ENCODE peak calls at places on chromosomes 7 and 10, in five cellular contexts. One of them, this sample, is unnamed.

GRCh38 chr7:11328309-11328708 is 354.6 kb downstream of the PHF14 start:
- DNase-seq in uterus: no peak
- DNase-seq in cardiac fibroblast: no peak
- DNase-seq in A549: no peak
- DNase-seq in BJ: no peak
- DNase-seq in this sample: peak

GRCh38 chr7:155610633-155611193 is 33.7 kb upstream of the RBM33 start:
- DNase-seq in uterus: no peak
- DNase-seq in cardiac fibroblast: no peak
- DNase-seq in A549: no peak
- DNase-seq in BJ: no peak
- DNase-seq in this sample: no peak

GRCh38 chr7:44159824-44160630 is 18.9 kb upstream of the MYL7 start:
- DNase-seq in uterus: no peak
- DNase-seq in cardiac fibroblast: no peak
- DNase-seq in A549: no peak
- DNase-seq in BJ: no peak
- DNase-seq in this sample: no peak

GRCh38 chr7:139583826-139584553 is 60.5 kb downstream of the CLEC2L start:
- DNase-seq in uterus: no peak
- DNase-seq in cardiac fibroblast: no peak
- DNase-seq in A549: no peak
- DNase-seq in BJ: no peak
- DNase-seq in this sample: no peak

GRCh38 chr7:41955475-41956243 is 252.8 kb upstream of the INHBA start:
- DNase-seq in uterus: peak
- DNase-seq in cardiac fibroblast: peak
- DNase-seq in A549: peak
- DNase-seq in BJ: peak
- DNase-seq in this sample: peak

GRCh38 chr10:16594106-16594505 is 72.4 kb upstream of the C1QL3 start:
- DNase-seq in uterus: no peak
- DNase-seq in cardiac fibroblast: no peak
- DNase-seq in A549: no peak
- DNase-seq in BJ: no peak
- DNase-seq in this sample: no peak

GRCh38 chr10:92830478-92831389 is 17.6 kb upstream of the EXOC6 start:
- DNase-seq in uterus: no peak
- DNase-seq in cardiac fibroblast: peak
- DNase-seq in A549: no peak
- DNase-seq in BJ: no peak
- DNase-seq in this sample: no peak

GRCh38 chr10:76869931-76870330 is 767.7 kb downstream of the KCNMA1 start:
- DNase-seq in uterus: no peak
- DNase-seq in cardiac fibroblast: no peak
- DNase-seq in A549: no peak
- DNase-seq in BJ: no peak
- DNase-seq in this sample: no peak

GRCh38 chr10:126147866-126148578 is 240.3 kb downstream of the ADAM12 start:
- DNase-seq in uterus: no peak
- DNase-seq in cardiac fibroblast: peak
- DNase-seq in A549: no peak
- DNase-seq in BJ: no peak
- DNase-seq in this sample: peak

GRCh38 chr10:100696477-100696901 is 48.9 kb upstream of the PAX2 start:
- DNase-seq in uterus: no peak
- DNase-seq in cardiac fibroblast: no peak
- DNase-seq in A549: peak
- DNase-seq in BJ: no peak
- DNase-seq in this sample: no peak

GRCh38 chr7:126483972-126484371 is 768.8 kb downstream of the GRM8 start:
- DNase-seq in uterus: no peak
- DNase-seq in cardiac fibroblast: no peak
- DNase-seq in A549: no peak
- DNase-seq in BJ: no peak
- DNase-seq in this sample: no peak

GRCh38 chr10:52965938-52966401 is 193.4 kb upstream of the MBL2 start:
- DNase-seq in uterus: no peak
- DNase-seq in cardiac fibroblast: no peak
- DNase-seq in A549: no peak
- DNase-seq in BJ: no peak
- DNase-seq in this sample: no peak

GRCh38 chr10:78623577-78624215 is 445.1 kb upstream of the ZMIZ1 start:
- DNase-seq in uterus: no peak
- DNase-seq in cardiac fibroblast: peak
- DNase-seq in A549: peak
- DNase-seq in BJ: peak
- DNase-seq in this sample: peak

GRCh38 chr7:155257482-155258232 is 40.0 kb upstream of the INSIG1 start:
- DNase-seq in uterus: peak
- DNase-seq in cardiac fibroblast: peak
- DNase-seq in A549: no peak
- DNase-seq in BJ: no peak
- DNase-seq in this sample: peak

GRCh38 chr10:603745-604144 is 85.7 kb downstream of the DIP2C start:
- DNase-seq in uterus: no peak
- DNase-seq in cardiac fibroblast: no peak
- DNase-seq in A549: no peak
- DNase-seq in BJ: no peak
- DNase-seq in this sample: no peak

GRCh38 chr10:101561068-101561915 is 26.8 kb downstream of the POLL start:
- DNase-seq in uterus: no peak
- DNase-seq in cardiac fibroblast: no peak
- DNase-seq in A549: no peak
- DNase-seq in BJ: no peak
- DNase-seq in this sample: no peak

GRCh38 chr7:98204670-98205069 is 6.6 kb upstream of the BHLHA15 start:
- DNase-seq in uterus: no peak
- DNase-seq in cardiac fibroblast: no peak
- DNase-seq in A549: no peak
- DNase-seq in BJ: no peak
- DNase-seq in this sample: no peak

GRCh38 chr7:98470131-98470985 is 69.5 kb upstream of the BAIAP2L1 start:
- DNase-seq in uterus: no peak
- DNase-seq in cardiac fibroblast: no peak
- DNase-seq in A549: peak
- DNase-seq in BJ: no peak
- DNase-seq in this sample: no peak

GRCh38 chr10:73211106-73211811 is 35.8 kb downstream of the DNAJC9 start:
- DNase-seq in uterus: no peak
- DNase-seq in cardiac fibroblast: no peak
- DNase-seq in A549: no peak
- DNase-seq in BJ: no peak
- DNase-seq in this sample: no peak

GRCh38 chr10:88386204-88386877 is 196.8 kb downstream of the RNLS start:
- DNase-seq in uterus: no peak
- DNase-seq in cardiac fibroblast: peak
- DNase-seq in A549: peak
- DNase-seq in BJ: no peak
- DNase-seq in this sample: peak

GRCh38 chr7:128743112-128743772 is 4.1 kb downstream of the CALU start:
- DNase-seq in uterus: no peak
- DNase-seq in cardiac fibroblast: no peak
- DNase-seq in A549: no peak
- DNase-seq in BJ: no peak
- DNase-seq in this sample: no peak

GRCh38 chr7:28686418-28686800 is 271.7 kb downstream of the TRIL start:
- DNase-seq in uterus: peak
- DNase-seq in cardiac fibroblast: peak
- DNase-seq in A549: no peak
- DNase-seq in BJ: no peak
- DNase-seq in this sample: peak

GRCh38 chr7:98553666-98554065 is 63.4 kb upstream of the NPTX2 start:
- DNase-seq in uterus: no peak
- DNase-seq in cardiac fibroblast: no peak
- DNase-seq in A549: no peak
- DNase-seq in BJ: no peak
- DNase-seq in this sample: no peak

GRCh38 chr10:7561216-7561893 is 105.4 kb downstream of the ITIH5 start:
- DNase-seq in uterus: peak
- DNase-seq in cardiac fibroblast: peak
- DNase-seq in A549: no peak
- DNase-seq in BJ: no peak
- DNase-seq in this sample: peak

GRCh38 chr7:1136841-1137516 is 23.0 kb downstream of the ZFAND2A start:
- DNase-seq in uterus: no peak
- DNase-seq in cardiac fibroblast: no peak
- DNase-seq in A549: peak
- DNase-seq in BJ: no peak
- DNase-seq in this sample: no peak

GRCh38 chr10:23344251-23344841 is at the start of gene C10orf67:
- DNase-seq in uterus: peak
- DNase-seq in cardiac fibroblast: peak
- DNase-seq in A549: peak
- DNase-seq in BJ: no peak
- DNase-seq in this sample: peak

GRCh38 chr7:47317537-47317936 is 264.4 kb downstream of the TNS3 start:
- DNase-seq in uterus: no peak
- DNase-seq in cardiac fibroblast: no peak
- DNase-seq in A549: no peak
- DNase-seq in BJ: no peak
- DNase-seq in this sample: no peak

GRCh38 chr10:98403812-98404504 is 11.0 kb downstream of the PYROXD2 start:
- DNase-seq in uterus: no peak
- DNase-seq in cardiac fibroblast: no peak
- DNase-seq in A549: no peak
- DNase-seq in BJ: no peak
- DNase-seq in this sample: no peak

GRCh38 chr7:139602143-139602722 is 78.7 kb downstream of the CLEC2L start:
- DNase-seq in uterus: no peak
- DNase-seq in cardiac fibroblast: peak
- DNase-seq in A549: peak
- DNase-seq in BJ: no peak
- DNase-seq in this sample: peak

GRCh38 chr7:95929710-95930295 is 157.4 kb downstream of the DYNC1I1 start:
- DNase-seq in uterus: no peak
- DNase-seq in cardiac fibroblast: no peak
- DNase-seq in A549: no peak
- DNase-seq in BJ: no peak
- DNase-seq in this sample: no peak

GRCh38 chr7:140358771-140359095 is 39.6 kb downstream of the SLC37A3 start:
- DNase-seq in uterus: no peak
- DNase-seq in cardiac fibroblast: no peak
- DNase-seq in A549: no peak
- DNase-seq in BJ: no peak
- DNase-seq in this sample: no peak

GRCh38 chr10:125340871-125341270 is 180.5 kb upstream of the CTBP2 start:
- DNase-seq in uterus: no peak
- DNase-seq in cardiac fibroblast: peak
- DNase-seq in A549: no peak
- DNase-seq in BJ: no peak
- DNase-seq in this sample: peak

GRCh38 chr10:97154162-97154561 is 31.6 kb downstream of the SLIT1 start:
- DNase-seq in uterus: no peak
- DNase-seq in cardiac fibroblast: no peak
- DNase-seq in A549: no peak
- DNase-seq in BJ: no peak
- DNase-seq in this sample: no peak

GRCh38 chr7:100539436-100540006 is 518 bp downstream of the AGFG2 start:
- DNase-seq in uterus: no peak
- DNase-seq in cardiac fibroblast: no peak
- DNase-seq in A549: no peak
- DNase-seq in BJ: no peak
- DNase-seq in this sample: no peak

GRCh38 chr10:58590924-58591323 is 78.3 kb downstream of the BICC1 start:
- DNase-seq in uterus: no peak
- DNase-seq in cardiac fibroblast: peak
- DNase-seq in A549: no peak
- DNase-seq in BJ: no peak
- DNase-seq in this sample: peak
- H3K4me3 ChIP-seq in uterus: no peak
- H3K4me3 ChIP-seq in cardiac fibroblast: no peak
- H3K4me3 ChIP-seq in A549: no peak
- H3K4me3 ChIP-seq in BJ: no peak
- H3K4me3 ChIP-seq in this sample: no peak

DNA sequence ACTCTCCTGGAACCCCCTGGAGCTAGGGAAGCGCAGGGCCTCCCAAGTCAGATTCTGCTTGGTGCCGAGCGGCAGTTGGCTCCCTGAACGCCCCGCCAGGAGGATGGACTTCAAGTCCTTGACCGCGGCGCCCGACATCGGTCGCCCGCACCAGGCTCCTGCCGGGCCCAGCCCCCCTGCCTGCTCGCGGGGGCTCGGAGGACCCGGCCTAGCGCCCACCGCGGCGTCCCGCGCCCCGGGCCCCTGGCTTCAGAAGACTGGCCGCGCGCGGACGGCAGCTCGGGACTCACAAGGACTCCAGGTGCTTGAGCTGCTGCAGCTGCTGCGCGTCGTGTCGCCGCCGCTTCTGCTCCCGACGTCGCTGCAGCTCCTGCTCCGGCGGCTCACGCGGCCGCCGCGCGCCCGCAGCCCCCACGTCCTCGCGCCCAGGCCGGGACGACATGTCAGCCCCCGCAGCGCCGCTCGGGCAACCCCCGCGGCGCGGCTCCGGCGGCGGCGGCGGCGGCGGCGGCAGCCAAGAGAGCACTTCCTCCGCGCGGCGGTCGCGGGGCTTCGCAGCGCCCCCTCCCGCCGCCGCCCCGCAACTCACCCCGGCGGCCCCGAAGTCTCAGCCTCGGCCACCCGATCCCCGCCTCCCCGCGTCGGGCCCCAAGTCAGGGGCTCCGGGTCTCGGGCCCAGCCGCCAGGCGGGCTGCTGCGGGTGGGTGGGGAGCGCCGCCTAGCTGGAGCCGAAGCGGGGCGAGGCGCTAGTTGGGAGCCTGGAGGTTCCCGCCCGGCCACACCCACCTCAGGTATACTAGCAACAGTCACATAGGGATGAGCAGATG is at the start of gene RP9:
- DNase-seq in uterus: peak
- DNase-seq in cardiac fibroblast: peak
- DNase-seq in A549: peak
- DNase-seq in BJ: no peak
- DNase-seq in this sample: peak
- TF ChIP-seq CTCF in uterus: peak
- TF ChIP-seq CTCF in cardiac fibroblast: no peak
- TF ChIP-seq CTCF in A549: peak
- TF ChIP-seq CTCF in BJ: peak
- TF ChIP-seq CTCF in this sample: no peak

GRCh38 chr10:35639021-35639521 is 3.0 kb downstream of the FZD8 start:
- DNase-seq in uterus: no peak
- DNase-seq in cardiac fibroblast: no peak
- DNase-seq in A549: no peak
- DNase-seq in BJ: no peak
- DNase-seq in this sample: no peak
- H3K4me3 ChIP-seq in uterus: no peak
- H3K4me3 ChIP-seq in cardiac fibroblast: no peak
- H3K4me3 ChIP-seq in A549: no peak
- H3K4me3 ChIP-seq in BJ: no peak
- H3K4me3 ChIP-seq in this sample: no peak

DNA sequence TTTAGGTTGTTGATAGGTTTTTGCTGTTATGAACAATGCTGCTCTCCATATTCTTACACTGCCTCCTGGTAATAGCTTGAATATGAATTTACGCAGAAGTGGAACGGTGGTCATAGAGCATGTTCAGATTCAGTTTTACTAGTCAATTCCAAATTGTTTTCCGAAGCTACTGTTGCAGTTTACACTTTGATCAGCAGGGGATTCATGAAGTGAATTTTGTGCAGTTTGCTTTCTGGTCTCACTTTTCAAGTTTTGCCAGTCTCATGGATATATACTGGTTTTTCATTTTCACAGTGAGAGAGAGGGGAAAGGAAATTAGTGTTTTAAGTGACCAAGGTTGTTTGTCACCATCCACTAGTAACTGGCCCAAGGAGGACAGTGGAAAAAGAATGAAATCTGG is 171.3 kb downstream of the PRKCQ start:
- DNase-seq in uterus: no peak
- DNase-seq in cardiac fibroblast: no peak
- DNase-seq in A549: no peak
- DNase-seq in BJ: no peak
- DNase-seq in this sample: no peak
- TF ChIP-seq CTCF in uterus: no peak
- TF ChIP-seq CTCF in cardiac fibroblast: peak
- TF ChIP-seq CTCF in A549: no peak
- TF ChIP-seq CTCF in BJ: no peak
- TF ChIP-seq CTCF in this sample: peak

This sample was measured in fibroblast of pulmonary artery.